ENCODE peak calls at places on chromosome 2, in six cellular contexts. N is hippocampal formation, X is AG08396, F is neuronal stem cell, A is IMR-90, T is omental fat pad. K is an unnamed sample.

GRCh38 chr2:67782443-67782842 is 280.4 kb downstream of the C1D start:
- DNase-seq in T (no peak), N (no peak), F (no peak), X (peak), A (peak), K (no peak)

GRCh38 chr2:200042944-200043343 is 87.6 kb downstream of the MAIP1 start:
- DNase-seq in T (no peak), X (peak), N (no peak), A (peak), F (no peak), K (no peak)

GRCh38 chr2:56239030-56239429 is 55.2 kb downstream of the CCDC85A start:
- DNase-seq in N (no peak), A (no peak), T (no peak), X (no peak), F (no peak), K (no peak)

GRCh38 chr2:98775146-98775988 is 44.4 kb upstream of the MGAT4A start:
- DNase-seq in F (no peak), X (no peak), A (no peak), N (no peak), T (no peak), K (no peak)

GRCh38 chr2:98985905-98986666 is 50.1 kb upstream of the CRACDL start:
- DNase-seq in T (no peak), A (no peak), X (no peak), N (no peak), F (no peak), K (no peak)

GRCh38 chr2:231029563-231029962 is 7.8 kb upstream of the C2orf72 start:
- DNase-seq in A (no peak), T (no peak), X (no peak), N (no peak), F (no peak), K (no peak)

GRCh38 chr2:155908567-155908966 is 424.0 kb downstream of the NR4A2 start:
- DNase-seq in X (no peak), T (no peak), N (no peak), F (no peak), A (no peak), K (no peak)

GRCh38 chr2:37376421-37377186 is 32.2 kb downstream of the QPCT start:
- DNase-seq in X (peak), A (peak), F (no peak), T (no peak), N (no peak), K (no peak)

GRCh38 chr2:130355578-130356431 is at the start of gene PTPN18:
- DNase-seq in N (peak), F (peak), X (peak), A (peak), T (peak), K (peak)

GRCh38 chr2:58120626-58121229 is 74.1 kb downstream of the VRK2 start:
- DNase-seq in X (no peak), N (no peak), T (no peak), A (no peak), F (no peak), K (no peak)

GRCh38 chr2:239947361-239948045 is 77.6 kb downstream of the NDUFA10 start:
- DNase-seq in N (peak), F (no peak), X (no peak), A (no peak), T (peak), K (peak)

GRCh38 chr2:22377251-22377650 is 1007.7 kb upstream of the KLHL29 start:
- DNase-seq in A (no peak), N (no peak), X (no peak), F (no peak), T (no peak), K (no peak)

GRCh38 chr2:180980943-180981898 is 816 bp downstream of the UBE2E3 start:
- DNase-seq in F (peak), X (peak), A (peak), N (peak), T (no peak), K (no peak)

GRCh38 chr2:235970204-235971040 is 197.8 kb downstream of the GBX2 start:
- DNase-seq in A (no peak), T (no peak), X (no peak), F (no peak), N (no peak), K (no peak)

GRCh38 chr2:197599285-197599965 is 76.0 kb downstream of the RFTN2 start:
- DNase-seq in T (no peak), A (peak), N (no peak), X (peak), F (no peak), K (peak)

GRCh38 chr2:207727256-207727655 is 15.8 kb downstream of the CCNYL1 start:
- DNase-seq in F (no peak), X (no peak), T (no peak), N (no peak), A (peak), K (no peak)

GRCh38 chr2:190802133-190802532 is 78.5 kb upstream of the GLS start:
- DNase-seq in F (peak), N (no peak), T (no peak), A (no peak), X (no peak), K (no peak)

GRCh38 chr2:180607501-180608060 is 372.8 kb upstream of the UBE2E3 start:
- DNase-seq in N (no peak), A (no peak), X (no peak), T (no peak), F (no peak), K (no peak)

GRCh38 chr2:83051538-83052192 is 1407.4 kb downstream of the SUCLG1 start:
- DNase-seq in N (no peak), X (no peak), T (no peak), F (no peak), A (no peak), K (no peak)

GRCh38 chr2:215930505-215931233 is 82.7 kb downstream of the MREG start:
- DNase-seq in X (peak), F (no peak), A (peak), T (no peak), N (no peak), K (no peak)

GRCh38 chr2:131152065-131152464 is 46.9 kb downstream of the PLEKHB2 start:
- DNase-seq in T (no peak), X (no peak), F (no peak), A (no peak), N (no peak), K (no peak)

GRCh38 chr2:218392459-218392858 is 7.2 kb upstream of the CTDSP1 start:
- DNase-seq in X (no peak), F (no peak), N (no peak), T (no peak), A (no peak), K (no peak)

GRCh38 chr2:230650585-230651137 is 62.0 kb upstream of the CAB39 start:
- DNase-seq in F (peak), N (no peak), X (no peak), A (no peak), T (no peak), K (no peak)

GRCh38 chr2:120360307-120360855 is 14.4 kb downstream of the INHBB start:
- DNase-seq in T (no peak), A (peak), N (no peak), X (no peak), F (no peak), K (no peak)

GRCh38 chr2:26647981-26648380 is 6.8 kb upstream of the CIB4 start:
- DNase-seq in T (no peak), A (no peak), F (no peak), X (no peak), N (no peak), K (no peak)

GRCh38 chr2:241859436-241860183 is 916 bp upstream of the PDCD1 start:
- DNase-seq in N (no peak), T (no peak), A (peak), F (no peak), X (peak), K (peak)

GRCh38 chr2:231886071-231886681 is 40.0 kb downstream of the NPPC start:
- DNase-seq in F (no peak), T (no peak), N (no peak), A (no peak), X (no peak), K (no peak)

GRCh38 chr2:46829240-46829970 is 86.2 kb downstream of the MCFD2 start:
- DNase-seq in F (no peak), A (no peak), N (no peak), X (peak), T (no peak), K (no peak)

GRCh38 chr2:101854877-101855276 is 136.9 kb upstream of the IL1R2 start:
- DNase-seq in T (no peak), N (no peak), X (no peak), F (no peak), A (no peak), K (no peak)

GRCh38 chr2:239240480-239240881 is 160.3 kb downstream of the HDAC4 start:
- DNase-seq in T (no peak), A (no peak), F (no peak), N (peak), X (no peak), K (no peak)

GRCh38 chr2:39223909-39224308 is 19.9 kb downstream of the CDKL4 start:
- DNase-seq in A (no peak), F (no peak), N (no peak), X (no peak), T (no peak), K (no peak)

GRCh38 chr2:218671654-218672566 is at the start of the genes RNF25 and STK36:
- DNase-seq in A (peak), N (peak), T (peak), X (peak), F (peak), K (peak)

GRCh38 chr2:33133436-33133835 is 186.7 kb downstream of the LTBP1 start:
- DNase-seq in T (no peak), X (no peak), F (no peak), A (peak), N (no peak), K (no peak)

GRCh38 chr2:112756207-112756606 is 8.2 kb downstream of the CKAP2L start:
- DNase-seq in T (no peak), A (no peak), F (no peak), X (no peak), N (no peak), K (no peak)